ENCODE peak calls at places on chromosomes 5 and 9, in four cellular contexts. One of them, this sample, is unnamed.

GRCh38 chr5:93411716-93412115 is 169.3 kb downstream of the NR2F1-AS1 start:
- DNase-seq in GM12878: no peak
- DNase-seq in HL-60: no peak
- DNase-seq in K562: no peak
- DNase-seq in this sample: no peak

GRCh38 chr9:135366104-135366503 is 113.5 kb upstream of the PPP1R26 start:
- DNase-seq in GM12878: no peak
- DNase-seq in HL-60: no peak
- DNase-seq in K562: no peak
- DNase-seq in this sample: no peak

GRCh38 chr5:30693326-30693725 is 500.2 kb upstream of the CDH6 start:
- DNase-seq in GM12878: no peak
- DNase-seq in HL-60: no peak
- DNase-seq in K562: no peak
- DNase-seq in this sample: no peak

GRCh38 chr5:10503997-10504761 is 59.7 kb upstream of the ANKRD33B start:
- DNase-seq in GM12878: no peak
- DNase-seq in HL-60: no peak
- DNase-seq in K562: peak; percentile 95
- DNase-seq in this sample: no peak

GRCh38 chr5:128597151-128597550 is 59.1 kb upstream of the FBN2 start:
- DNase-seq in GM12878: no peak
- DNase-seq in HL-60: no peak
- DNase-seq in K562: no peak
- DNase-seq in this sample: no peak

GRCh38 chr9:123834218-123834906 is 95.6 kb downstream of the DENND1A start:
- DNase-seq in GM12878: no peak
- DNase-seq in HL-60: no peak
- DNase-seq in K562: peak; percentile 45
- DNase-seq in this sample: no peak

GRCh38 chr9:32589083-32589713 is 16.2 kb upstream of the NDUFB6 start:
- DNase-seq in GM12878: no peak
- DNase-seq in HL-60: no peak
- DNase-seq in K562: peak; percentile 34
- DNase-seq in this sample: no peak

GRCh38 chr9:16514131-16514530 is 356.3 kb downstream of the BNC2 start:
- DNase-seq in GM12878: no peak
- DNase-seq in HL-60: no peak
- DNase-seq in K562: no peak
- DNase-seq in this sample: no peak

GRCh38 chr9:133944746-133945135 is 47.4 kb downstream of the VAV2 start:
- DNase-seq in GM12878: no peak
- DNase-seq in HL-60: no peak
- DNase-seq in K562: no peak
- DNase-seq in this sample: no peak

GRCh38 chr5:170306381-170306790 is 8.8 kb upstream of the LCP2 start:
- DNase-seq in GM12878: no peak
- DNase-seq in HL-60: no peak
- DNase-seq in K562: peak; percentile 86
- DNase-seq in this sample: no peak

GRCh38 chr9:103802068-103802467 is 292.0 kb upstream of the SMC2 start:
- DNase-seq in GM12878: no peak
- DNase-seq in HL-60: no peak
- DNase-seq in K562: no peak
- DNase-seq in this sample: no peak

GRCh38 chr9:127651697-127652610 is 39.9 kb downstream of the STXBP1 start:
- DNase-seq in GM12878: no peak
- DNase-seq in HL-60: no peak
- DNase-seq in K562: peak; percentile 76
- DNase-seq in this sample: no peak

GRCh38 chr9:75167281-75167680 is 79.0 kb downstream of the OSTF1 start:
- DNase-seq in GM12878: no peak
- DNase-seq in HL-60: no peak
- DNase-seq in K562: no peak
- DNase-seq in this sample: no peak

GRCh38 chr5:119578937-119579336 is 50.4 kb upstream of the FAM170A start:
- DNase-seq in GM12878: no peak
- DNase-seq in HL-60: peak; percentile 22
- DNase-seq in K562: peak; percentile 55
- DNase-seq in this sample: no peak

GRCh38 chr5:146342519-146342881 is 3.9 kb downstream of the POU4F3 start:
- DNase-seq in GM12878: no peak
- DNase-seq in HL-60: no peak
- DNase-seq in K562: no peak
- DNase-seq in this sample: no peak

GRCh38 chr5:146338774-146339714 is at the start of gene POU4F3:
- DNase-seq in GM12878: no peak
- DNase-seq in HL-60: no peak
- DNase-seq in K562: no peak
- DNase-seq in this sample: no peak

GRCh38 chr5:146341854-146342253 is 3.2 kb downstream of the POU4F3 start:
- DNase-seq in GM12878: no peak
- DNase-seq in HL-60: no peak
- DNase-seq in K562: no peak
- DNase-seq in this sample: no peak

GRCh38 chr5:146339715-146340259 is 1.1 kb downstream of the POU4F3 start:
- DNase-seq in GM12878: no peak
- DNase-seq in HL-60: no peak
- DNase-seq in K562: no peak
- DNase-seq in this sample: no peak

GRCh38 chr5:146340260-146341081 is 1.8 kb downstream of the POU4F3 start:
- DNase-seq in GM12878: no peak
- DNase-seq in HL-60: peak; percentile 24
- DNase-seq in K562: peak; percentile 74
- DNase-seq in this sample: no peak
- TF ChIP-seq SPI1 in GM12878: no peak
- TF ChIP-seq SPI1 in HL-60: no peak
- TF ChIP-seq SPI1 in K562: no peak
- TF ChIP-seq SPI1 in this sample: no peak

GRCh38 chr9:114343471-114344187 is 14.0 kb downstream of the ORM2 start:
- DNase-seq in GM12878: no peak
- DNase-seq in HL-60: no peak
- DNase-seq in K562: no peak
- DNase-seq in this sample: no peak
- TF ChIP-seq SPI1 in GM12878: no peak
- TF ChIP-seq SPI1 in HL-60: no peak
- TF ChIP-seq SPI1 in K562: no peak
- TF ChIP-seq SPI1 in this sample: no peak

GRCh38 chr5:52580921-52581320 is 206.8 kb upstream of the ITGA1 start:
- DNase-seq in GM12878: no peak
- DNase-seq in HL-60: no peak
- DNase-seq in K562: no peak
- DNase-seq in this sample: no peak
- TF ChIP-seq SPI1 in GM12878: no peak
- TF ChIP-seq SPI1 in HL-60: no peak
- TF ChIP-seq SPI1 in K562: no peak
- TF ChIP-seq SPI1 in this sample: no peak

DNA sequence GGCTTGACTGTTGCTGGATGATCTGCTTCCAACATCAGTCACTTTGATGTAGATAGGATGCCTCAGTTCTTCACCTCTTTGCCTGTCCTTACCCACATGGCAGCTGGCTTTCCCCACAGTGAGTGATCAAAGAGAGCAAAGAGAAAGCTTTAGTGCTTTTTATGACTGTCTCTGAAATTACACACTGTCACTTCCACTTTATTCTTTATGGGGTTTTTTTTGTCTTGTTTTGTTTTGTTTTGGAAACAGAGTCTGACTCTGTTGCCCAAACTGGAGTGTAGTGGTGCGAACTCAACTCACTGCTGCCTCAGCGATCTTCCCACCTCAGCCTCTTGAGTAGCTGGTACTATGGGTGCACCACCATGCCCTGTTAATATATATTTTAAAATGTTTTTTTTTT is 32.4 kb upstream of the C5orf24 start:
- DNase-seq in GM12878: peak; percentile 17
- DNase-seq in HL-60: no peak
- DNase-seq in K562: no peak
- DNase-seq in this sample: no peak
- TF ChIP-seq SPI1 in GM12878: peak; percentile 26
- TF ChIP-seq SPI1 in HL-60: no peak
- TF ChIP-seq SPI1 in K562: no peak
- TF ChIP-seq SPI1 in this sample: peak; percentile 34

DNA sequence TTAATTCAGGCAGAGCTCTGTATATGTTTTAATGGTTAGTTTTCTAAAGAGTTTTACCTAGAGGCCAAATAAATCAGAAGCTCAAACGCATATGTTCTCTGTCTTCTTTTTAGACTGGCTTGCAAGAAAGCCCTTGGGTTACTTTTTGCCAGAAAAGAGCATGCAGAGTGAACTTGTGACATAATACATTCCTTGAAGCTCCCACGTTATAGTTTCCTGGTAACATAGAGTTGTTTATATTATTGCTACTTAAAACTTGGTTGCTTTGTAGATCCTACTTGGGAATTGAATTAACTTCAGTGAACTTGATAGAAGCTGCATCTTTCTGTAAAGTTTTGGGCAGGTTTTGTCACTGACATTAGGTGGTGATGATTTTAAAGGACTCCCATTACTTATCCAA is 102.9 kb downstream of the C9orf152 start:
- DNase-seq in GM12878: no peak
- DNase-seq in HL-60: no peak
- DNase-seq in K562: no peak
- DNase-seq in this sample: no peak
- TF ChIP-seq SPI1 in GM12878: no peak
- TF ChIP-seq SPI1 in HL-60: no peak
- TF ChIP-seq SPI1 in K562: no peak
- TF ChIP-seq SPI1 in this sample: no peak

GRCh38 chr5:155987261-155987810 is 339.6 kb upstream of the SGCD start:
- DNase-seq in GM12878: no peak
- DNase-seq in HL-60: no peak
- DNase-seq in K562: no peak
- DNase-seq in this sample: no peak
- TF ChIP-seq SPI1 in GM12878: no peak
- TF ChIP-seq SPI1 in HL-60: no peak
- TF ChIP-seq SPI1 in K562: no peak
- TF ChIP-seq SPI1 in this sample: no peak

GRCh38 chr5:33237471-33237870 is 203.3 kb upstream of the TARS1 start:
- DNase-seq in GM12878: no peak
- DNase-seq in HL-60: no peak
- DNase-seq in K562: no peak
- DNase-seq in this sample: no peak
- TF ChIP-seq SPI1 in GM12878: no peak
- TF ChIP-seq SPI1 in HL-60: no peak
- TF ChIP-seq SPI1 in K562: no peak
- TF ChIP-seq SPI1 in this sample: no peak

This sample was measured in GM12891.